ENCODE peak calls at places on chromosomes 11 and 22, in five cellular contexts. J is H1, W is sigmoid colon, F is A549, O is K562. V is an unnamed sample. For H3K4me1, the result is how much of the 10 kb centered on the place peaks cover.

GRCh38 chr11:2934611-2935239 is 5.5 kb upstream of the PHLDA2 start:
- DNase-seq in W (peak), O (no peak), F (no peak), J (no peak), V (peak)

GRCh38 chr11:59266491-59266890 is 53.8 kb upstream of the MPEG1 start:
- DNase-seq in F (no peak), O (no peak), J (no peak), W (no peak), V (no peak)

GRCh38 chr22:49636214-49636613 is 191.5 kb downstream of the BRD1 start:
- DNase-seq in O (no peak), F (no peak), W (no peak), J (no peak), V (peak)

GRCh38 chr11:119885861-119886567 is 157.0 kb upstream of the NECTIN1 start:
- DNase-seq in O (no peak), F (no peak), W (no peak), J (no peak), V (no peak)

GRCh38 chr22:44180706-44181032 is at the start of gene PARVG:
- DNase-seq in O (no peak), F (no peak), W (no peak), J (no peak), V (no peak)

GRCh38 chr11:102849319-102849718 is 5.9 kb upstream of the MMP3 start:
- DNase-seq in O (no peak), W (no peak), F (no peak), J (no peak), V (no peak)

GRCh38 chr11:8691601-8692000 is 9.0 kb downstream of the RPL27A start:
- DNase-seq in W (no peak), F (no peak), O (no peak), J (no peak), V (no peak)

GRCh38 chr11:27471588-27472397 is 797 bp downstream of the LGR4 start:
- DNase-seq in F (no peak), O (peak), J (no peak), W (peak), V (peak)

GRCh38 chr11:5522308-5522707 is 5.8 kb upstream of the UBQLNL start:
- DNase-seq in W (no peak), J (no peak), O (no peak), F (no peak), V (no peak)

GRCh38 chr11:63813035-63813562 is at the start of gene SPINDOC:
- DNase-seq in F (peak), O (peak), J (no peak), W (peak), V (peak)

GRCh38 chr11:68324241-68324640 is 11.8 kb downstream of the LRP5 start:
- DNase-seq in J (no peak), W (no peak), O (no peak), F (no peak), V (peak)

GRCh38 chr11:119863811-119864601 is 135.0 kb upstream of the NECTIN1 start:
- DNase-seq in J (no peak), W (no peak), F (no peak), O (no peak), V (no peak)

GRCh38 chr22:43633631-43634030 is 178.5 kb downstream of the EFCAB6 start:
- DNase-seq in F (no peak), W (no peak), O (no peak), J (no peak), V (no peak)

GRCh38 chr11:71936825-71937224 is 8.0 kb downstream of the RNF121 start:
- DNase-seq in J (no peak), O (no peak), W (no peak), F (no peak), V (no peak)

GRCh38 chr11:4436424-4436823 is 12.7 kb upstream of the OR52K2 start:
- DNase-seq in O (no peak), F (no peak), W (no peak), J (no peak), V (no peak)

GRCh38 chr11:62554377-62554776 is 7.8 kb upstream of the AHNAK start:
- DNase-seq in O (no peak), J (no peak), W (peak), F (no peak), V (no peak)

GRCh38 chr22:37801946-37802309 is 5.8 kb upstream of the GCAT start:
- DNase-seq in W (no peak), J (no peak), O (no peak), F (no peak), V (no peak)

GRCh38 chr11:128796275-128796674 is 70.8 kb downstream of the KCNJ1 start:
- DNase-seq in F (no peak), W (no peak), O (no peak), J (no peak), V (no peak)

GRCh38 chr11:61082931-61083531 is 19.3 kb upstream of the CD5 start:
- DNase-seq in J (no peak), O (no peak), W (no peak), F (no peak), V (no peak)

GRCh38 chr11:33935466-33935865 is 43.6 kb upstream of the LMO2 start:
- DNase-seq in O (no peak), W (no peak), J (no peak), F (no peak), V (peak)

GRCh38 chr22:49736538-49736937 is 91.1 kb downstream of the BRD1 start:
- DNase-seq in J (no peak), F (no peak), O (no peak), W (no peak), V (peak)

GRCh38 chr11:17771841-17772401 is 37.3 kb downstream of the KCNC1 start:
- DNase-seq in O (no peak), F (no peak), J (no peak), W (no peak), V (peak)

GRCh38 chr11:109971184-109971523 is 122.0 kb upstream of the ZC3H12C start:
- DNase-seq in J (no peak), F (no peak), O (no peak), W (no peak), V (no peak)

GRCh38 chr11:127454856-127455255 is 454.3 kb upstream of the KIRREL3 start:
- DNase-seq in W (no peak), O (no peak), F (no peak), J (no peak), V (no peak)

GRCh38 chr11:116946414-116946813 is 109.0 kb upstream of the APOA1 start:
- DNase-seq in F (no peak), O (no peak), J (no peak), W (no peak), V (no peak)

GRCh38 chr22:40819741-40820140 is 595 bp upstream of the SLC25A17 start:
- DNase-seq in F (no peak), O (no peak), W (no peak), J (no peak), V (no peak)

DNA sequence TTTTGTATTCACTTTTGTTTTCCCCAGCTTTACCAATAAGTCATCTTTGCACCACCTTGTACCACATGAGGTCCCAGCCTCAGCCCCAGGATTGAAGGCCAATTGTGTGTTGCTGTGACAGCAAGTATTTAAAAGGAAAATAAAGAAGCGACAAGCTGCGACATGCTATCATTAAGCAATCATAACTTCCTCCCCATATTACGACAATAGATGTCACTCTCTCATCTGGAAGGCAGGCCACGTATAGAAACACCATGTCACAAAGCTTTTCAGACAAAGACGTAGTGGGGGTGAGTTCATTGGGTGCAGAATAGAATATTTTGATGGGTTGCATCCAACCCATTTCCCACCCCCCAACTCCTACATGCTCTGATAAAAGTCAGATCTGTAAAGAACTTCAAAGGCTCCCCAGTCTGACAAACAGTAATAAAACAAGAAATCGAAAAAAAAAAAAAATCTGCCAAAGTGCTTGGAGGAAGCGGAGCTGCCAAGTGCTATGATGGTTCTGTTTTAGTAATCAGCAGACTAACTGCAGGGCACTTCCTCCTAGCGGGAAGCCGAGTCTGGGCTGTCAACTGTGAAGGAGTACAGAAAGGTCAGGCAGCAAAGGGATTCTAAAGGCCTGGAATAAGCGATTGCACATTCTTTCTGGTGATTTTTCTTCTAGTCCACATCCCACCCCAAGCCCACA is 131.5 kb upstream of the UBASH3B start:
- DNase-seq in O (no peak), F (no peak), W (no peak), J (no peak), V (peak)
- TF ChIP-seq EP300 in O (no peak), F (no peak), W (no peak), J (no peak), V (no peak)

GRCh38 chr11:47886096-47886495 is 37.9 kb upstream of the NUP160 start:
- DNase-seq in O (no peak), F (no peak), J (no peak), W (peak), V (no peak)
- H3K4me1 ChIP-seq in O (under half), F (under half), J (under half), W (under half), V (under half)

GRCh38 chr11:75821202-75821601 is 6.2 kb downstream of the UVRAG start:
- DNase-seq in W (no peak), F (no peak), J (no peak), O (no peak), V (no peak)

GRCh38 chr11:75827562-75827961 is 12.6 kb downstream of the UVRAG start:
- DNase-seq in J (no peak), O (no peak), W (no peak), F (no peak), V (no peak)

GRCh38 chr11:75831915-75832502 is 17.0 kb downstream of the UVRAG start:
- DNase-seq in J (no peak), O (no peak), W (no peak), F (no peak), V (no peak)

GRCh38 chr11:75823415-75823814 is 8.4 kb downstream of the UVRAG start:
- DNase-seq in J (no peak), O (no peak), W (no peak), F (no peak), V (no peak)

GRCh38 chr11:75826463-75827220 is 11.6 kb downstream of the UVRAG start:
- DNase-seq in F (no peak), W (no peak), O (no peak), J (no peak), V (no peak)
- H3K4me3 ChIP-seq in F (no peak), W (no peak), O (no peak), J (no peak), V (peak)

DNA sequence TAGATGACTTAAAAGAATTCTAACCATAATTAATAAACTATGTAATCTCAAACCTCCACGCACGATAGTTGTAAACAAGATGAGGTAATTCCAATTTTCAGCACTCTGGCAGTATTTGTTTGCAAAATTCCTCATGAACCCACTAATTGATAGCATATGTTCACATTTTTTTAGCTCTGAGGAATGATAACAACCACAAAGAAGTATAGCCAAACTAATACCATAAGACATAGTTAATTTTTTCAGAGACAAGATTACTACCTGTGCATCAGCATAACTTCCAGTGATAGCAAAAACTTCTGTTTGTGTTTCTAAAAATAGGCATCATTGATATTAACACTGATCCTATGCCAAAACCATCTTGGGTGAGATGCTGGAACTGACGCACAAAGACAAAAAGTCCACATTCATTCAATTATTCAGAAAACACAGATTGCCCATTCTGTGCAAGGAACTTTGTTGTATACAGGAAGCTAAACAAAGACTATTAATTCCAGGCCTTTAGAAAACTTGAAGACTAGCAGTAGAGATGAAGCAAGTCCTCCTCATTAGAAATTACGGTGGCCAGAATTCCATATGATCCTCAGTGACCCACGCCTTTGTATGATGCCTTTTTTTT is 57.7 kb downstream of the PDGFD start:
- DNase-seq in W (no peak), F (no peak), J (no peak), O (no peak), V (no peak)
- TF ChIP-seq EP300 in W (no peak), F (no peak), J (no peak), O (no peak), V (no peak)

GRCh38 chr11:66322732-66323427 is 6.0 kb upstream of the CD248 start:
- DNase-seq in W (peak), O (no peak), J (no peak), F (no peak), V (peak)
- H3K4me1 ChIP-seq in W (under half), O (under half), J (under half), F (under half), V (under half)

DNA sequence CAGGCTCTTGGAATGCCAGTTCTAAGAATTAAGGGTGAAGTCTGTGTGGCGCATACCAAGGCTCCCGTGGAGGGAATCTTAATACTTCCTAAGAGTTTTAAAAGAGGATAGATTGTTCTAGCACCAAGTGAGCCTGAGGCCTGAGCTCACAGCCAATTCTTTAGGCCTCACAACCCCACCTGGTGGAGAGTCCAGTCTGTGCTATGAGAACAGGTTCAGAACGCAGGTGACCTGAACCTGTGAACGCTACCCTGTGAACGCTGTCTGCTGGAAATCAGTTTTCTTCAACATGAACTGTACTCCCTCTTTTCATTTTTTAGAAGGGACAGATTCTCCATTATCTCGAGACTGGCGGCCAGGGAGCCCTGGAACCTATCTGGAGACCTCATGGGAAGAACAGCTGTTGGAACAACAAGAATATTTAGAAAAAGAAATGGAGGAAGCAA is 43.2 kb upstream of the DLAT start:
- DNase-seq in F (peak), W (no peak), O (peak), J (peak), V (peak)
- H3K4me3 ChIP-seq in F (no peak), W (no peak), O (no peak), J (peak), V (peak)

GRCh38 chr11:94837317-94837716 is 69.2 kb downstream of the AMOTL1 start:
- DNase-seq in J (no peak), F (no peak), W (peak), O (no peak), V (no peak)
- TF ChIP-seq EP300 in J (no peak), F (no peak), W (peak), O (no peak), V (no peak)

GRCh38 chr22:19853058-19853878 is 1.4 kb downstream of the GNB1L start:
- DNase-seq in F (no peak), O (peak), W (peak), J (no peak), V (no peak)
- H3K4me1 ChIP-seq in F (under half), O (half or more), W (under half), J (under half), V (half or more)

GRCh38 chr11:57458410-57459111 is 1.8 kb upstream of the RTN4RL2 start:
- DNase-seq in O (peak), F (no peak), W (no peak), J (no peak), V (peak)

GRCh38 chr11:57456960-57457642 is 3.2 kb upstream of the RTN4RL2 start:
- DNase-seq in F (peak), J (no peak), W (peak), O (peak), V (peak)

GRCh38 chr11:57458060-57458409 is 2.3 kb upstream of the RTN4RL2 start:
- DNase-seq in W (no peak), O (peak), F (no peak), J (no peak), V (no peak)

GRCh38 chr11:57459112-57460016 is 964 bp upstream of the RTN4RL2 start:
- DNase-seq in W (no peak), F (no peak), O (no peak), J (no peak), V (peak)

GRCh38 chr11:57457643-57458023 is 2.7 kb upstream of the RTN4RL2 start:
- DNase-seq in F (no peak), O (no peak), W (no peak), J (no peak), V (no peak)
- H3K4me3 ChIP-seq in F (peak), O (no peak), W (no peak), J (peak), V (no peak)

V was measured in upper lobe of left lung.